ENCODE peak calls at places on chromosomes 3 and 15, in nine cellular contexts. J, X, P, G, B, U, Z, O and T are unnamed samples.

GRCh38 chr3:2851356-2851755 is 258.8 kb downstream of the IL5RA start:
- DNase-seq in U (no peak), X (no peak), G (no peak), B (no peak), J (no peak), O (no peak), Z (no peak), P (no peak), T (no peak)

GRCh38 chr3:46935168-46935858 is 41.2 kb downstream of the CCDC12 start:
- DNase-seq in X (peak; percentile 97), P (peak; percentile 95), J (peak; percentile 89), Z (no peak), O (peak; percentile 95), B (no peak), U (peak; percentile 98), G (peak; percentile 92), T (no peak)

GRCh38 chr3:71066849-71067261 is 516.7 kb downstream of the FOXP1 start:
- DNase-seq in G (peak; percentile 78), O (no peak), U (peak; percentile 85), Z (no peak), B (no peak), P (peak; percentile 66), X (peak; percentile 59), J (no peak), T (no peak)

GRCh38 chr3:47035645-47036044 is 56.2 kb downstream of the NBEAL2 start:
- DNase-seq in J (no peak), X (peak; percentile 42), G (no peak), B (no peak), Z (no peak), O (no peak), U (peak; percentile 90), P (no peak), T (no peak)

GRCh38 chr3:141854559-141854958 is 21.9 kb upstream of the ATP1B3 start:
- DNase-seq in O (no peak), G (no peak), X (no peak), P (no peak), Z (no peak), B (no peak), U (no peak), J (no peak), T (no peak)

GRCh38 chr3:132290833-132291232 is 26.4 kb upstream of the ACP3 start:
- DNase-seq in X (peak; percentile 67), U (peak; percentile 91), O (no peak), Z (no peak), J (no peak), G (peak; percentile 64), P (peak; percentile 30), B (no peak), T (no peak)

GRCh38 chr3:8220291-8220690 is 281.3 kb upstream of the LMCD1 start:
- DNase-seq in B (no peak), U (no peak), O (peak; percentile 47), P (peak; percentile 8), G (peak; percentile 82), J (no peak), Z (no peak), X (peak; percentile 7), T (no peak)

GRCh38 chr3:96814581-96815567 is at the start of gene EPHA6:
- DNase-seq in X (peak; percentile 0), Z (no peak), U (no peak), B (no peak), O (no peak), P (no peak), J (no peak), G (no peak), T (no peak)

GRCh38 chr3:195123196-195123805 is 147.7 kb downstream of the XXYLT1 start:
- DNase-seq in G (no peak), U (no peak), O (no peak), X (peak; percentile 46), Z (no peak), P (peak; percentile 44), J (no peak), B (no peak), T (no peak)

GRCh38 chr15:29092376-29093064 is 177.1 kb downstream of the NSMCE3 start:
- DNase-seq in X (no peak), P (no peak), G (no peak), O (no peak), Z (no peak), U (no peak), J (no peak), B (no peak), T (no peak)

GRCh38 chr3:138593488-138594149 is 441 bp downstream of the CEP70 start:
- DNase-seq in U (no peak), G (peak; percentile 45), P (no peak), J (no peak), B (peak; percentile 27), Z (no peak), O (no peak), X (peak; percentile 3), T (no peak)

GRCh38 chr3:48897401-48898376 is 993 bp downstream of the SLC25A20 start:
- DNase-seq in B (peak; percentile 30), Z (no peak), O (no peak), U (peak; percentile 59), G (peak; percentile 1), J (no peak), X (peak; percentile 12), P (no peak), T (no peak)

GRCh38 chr3:48896991-48897390 is 1.7 kb downstream of the SLC25A20 start:
- DNase-seq in X (peak; percentile 39), J (no peak), G (no peak), P (no peak), B (peak; percentile 97), U (peak; percentile 39), O (no peak), Z (no peak), T (no peak)

GRCh38 chr3:48898383-48899234 is at the start of gene SLC25A20:
- DNase-seq in O (peak; percentile 81), X (peak; percentile 84), P (peak; percentile 59), Z (peak; percentile 98), G (peak; percentile 74), B (peak; percentile 94), J (peak; percentile 91), U (peak; percentile 84), T (peak; percentile 67)

DNA sequence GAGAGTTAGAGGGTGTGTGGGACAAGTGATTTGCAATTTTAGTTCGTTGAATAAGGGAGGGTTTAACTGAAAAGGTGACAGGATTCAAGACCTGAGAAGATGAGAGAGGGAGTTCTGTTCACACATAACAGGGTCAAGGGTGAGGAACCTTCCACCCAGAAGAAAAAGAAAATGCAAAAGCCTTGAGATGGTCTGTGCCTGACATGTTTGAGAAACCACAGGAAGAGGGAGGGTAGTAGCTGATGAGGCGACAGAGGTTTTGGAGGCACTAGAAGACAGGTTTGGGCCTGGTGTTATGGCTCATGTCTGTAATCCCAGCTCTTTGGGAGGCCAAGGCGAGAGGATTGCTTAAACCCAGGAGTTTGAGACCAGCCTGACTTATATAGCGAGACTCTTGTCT is 616 bp upstream of the SLC25A20 start:
- DNase-seq in U (no peak), P (no peak), X (no peak), O (no peak), B (peak; percentile 42), Z (no peak), J (no peak), G (peak; percentile 42), T (no peak)
- H3K4me3 ChIP-seq in U (no peak overlapping the region), P (peak overlapping the region; percentile 74), X (peak overlapping the region; percentile 88), O (peak overlapping the region; percentile 69), B (peak overlapping the region; percentile 31), Z (no peak overlapping the region), J (peak overlapping the region; percentile 94), G (no peak overlapping the region), T (peak overlapping the region; percentile 84)

GRCh38 chr3:184135149-184135910 is at the start of gene EIF2B5:
- DNase-seq in X (peak; percentile 94), J (peak; percentile 93), G (peak; percentile 86), B (peak; percentile 97), O (peak; percentile 90), P (peak; percentile 86), Z (peak; percentile 97), U (peak; percentile 94), T (peak; percentile 88)
- TF ChIP-seq CTCF in X (peak; percentile 34), J (peak; percentile 52), G (peak; percentile 47), B (peak; percentile 58), O (peak; percentile 40), P (no peak), Z (no peak), U (peak; percentile 43), T (peak; percentile 24)

GRCh38 chr3:104360038-104360437 is 1006.7 kb upstream of the ALCAM start:
- DNase-seq in B (no peak), J (no peak), G (no peak), Z (no peak), P (no peak), U (no peak), X (no peak), O (no peak), T (no peak)
- H3K4me3 ChIP-seq in B (no peak overlapping the region), J (no peak overlapping the region), G (no peak overlapping the region), Z (no peak overlapping the region), P (peak overlapping the region; percentile 17), U (no peak overlapping the region), X (peak overlapping the region; percentile 32), O (no peak overlapping the region), T (no peak overlapping the region)

DNA sequence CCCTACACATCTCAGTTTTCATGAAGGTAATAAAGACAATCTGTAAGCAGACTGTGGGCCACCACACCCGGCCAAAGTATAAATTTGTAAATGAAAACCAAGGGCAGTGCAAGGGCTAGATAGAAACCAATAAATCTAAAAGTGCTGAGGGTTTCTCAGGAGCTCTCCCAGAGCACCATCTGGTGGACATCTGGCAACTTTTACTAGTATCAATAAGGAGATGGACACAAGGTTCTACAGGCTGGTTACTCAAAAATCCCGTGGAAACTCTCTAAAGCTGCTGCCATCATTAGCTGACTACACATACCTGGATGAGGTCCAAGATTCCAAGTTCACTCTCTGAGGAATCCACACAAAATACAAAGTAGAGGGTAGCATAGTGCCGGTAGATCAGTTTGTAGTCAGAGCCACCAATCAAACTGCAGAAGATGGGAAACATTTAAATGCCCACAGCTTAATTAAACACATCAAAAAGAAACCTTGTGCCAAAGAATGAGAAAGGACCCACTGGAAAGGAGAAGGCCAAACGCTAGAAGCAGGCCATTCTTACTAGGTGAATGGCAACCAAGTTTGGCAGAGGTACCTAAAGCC is 5.5 kb downstream of the AP3S2 start:
- DNase-seq in J (no peak), O (peak; percentile 69), G (peak; percentile 40), P (peak; percentile 57), Z (no peak), X (peak; percentile 93), U (peak; percentile 80), B (peak; percentile 54), T (no peak)
- TF ChIP-seq CTCF in J (peak; percentile 27), O (peak; percentile 66), G (peak; percentile 42), P (peak; percentile 62), Z (no peak), X (peak; percentile 73), U (peak; percentile 54), B (peak; percentile 57), T (peak; percentile 42)

GRCh38 chr15:67852433-67852832 is 12.6 kb upstream of the RNU6-1 start:
- DNase-seq in G (no peak), U (no peak), B (no peak), P (no peak), O (no peak), J (no peak), X (no peak), Z (peak; percentile 70), T (no peak)
- H3K4me3 ChIP-seq in G (no peak overlapping the region), U (no peak overlapping the region), B (no peak overlapping the region), P (no peak overlapping the region), O (no peak overlapping the region), J (no peak overlapping the region), X (no peak overlapping the region), Z (no peak overlapping the region), T (no peak overlapping the region)

DNA sequence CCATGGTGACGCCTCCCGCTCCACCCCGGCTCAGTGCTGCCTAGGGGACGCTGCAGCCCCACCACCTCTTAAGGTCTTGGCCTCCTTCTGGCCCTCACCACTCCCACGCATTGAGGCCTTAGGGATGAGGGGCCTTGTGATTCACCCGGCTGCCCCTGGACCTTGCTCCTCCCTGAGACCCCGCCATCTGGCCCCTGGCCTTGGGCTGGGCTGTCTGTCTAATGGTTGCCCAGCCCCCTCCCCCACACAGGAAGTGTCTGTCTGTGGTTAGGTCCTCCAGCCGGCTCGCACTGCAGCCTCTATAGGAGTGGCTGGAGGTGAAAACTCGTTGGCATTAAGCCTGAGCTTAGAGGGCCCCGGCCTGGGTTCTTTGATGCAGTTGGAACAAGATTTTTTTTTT is 21.5 kb upstream of the MTHFS start:
- DNase-seq in B (no peak), G (no peak), J (no peak), O (no peak), Z (no peak), P (no peak), X (no peak), U (no peak), T (no peak)
- TF ChIP-seq CTCF in B (no peak), G (no peak), J (no peak), O (no peak), Z (no peak), P (no peak), X (no peak), U (no peak), T (no peak)